ENCODE peak calls at places on chromosomes 12 and 14, in ten cellular contexts. P, Q, I, A, L, D, O, K, J and X are unnamed samples.

GRCh38 chr12:104494816-104495158 is 38.0 kb downstream of the CHST11 start:
- DNase-seq in D (no peak), A (no peak), P (no peak), J (no peak), K (no peak), Q (no peak), I (no peak), O (no peak), L (no peak), X (no peak)

GRCh38 chr12:46027172-46027571 is 36.8 kb upstream of the SCAF11 start:
- DNase-seq in D (no peak), O (no peak), L (no peak), P (no peak), J (no peak), Q (no peak), A (no peak), I (no peak), K (no peak), X (no peak)

GRCh38 chr12:52907092-52907810 is 2.4 kb upstream of the KRT8 start:
- DNase-seq in A (peak; percentile 80), K (no peak), J (peak; percentile 96), L (no peak), I (peak; percentile 92), D (no peak), O (no peak), P (no peak), Q (peak; percentile 75), X (peak; percentile 96)

GRCh38 chr12:130953783-130954543 is at the start of gene ADGRD1:
- DNase-seq in J (no peak), P (no peak), D (no peak), Q (peak; percentile 87), A (no peak), I (no peak), K (no peak), O (no peak), L (peak; percentile 74), X (peak; percentile 36)

GRCh38 chr12:124296295-124296915 is 1.5 kb downstream of the RFLNA start:
- DNase-seq in L (no peak), P (no peak), K (no peak), J (no peak), Q (no peak), O (no peak), D (no peak), A (peak; percentile 66), I (no peak), X (peak; percentile 90)

GRCh38 chr14:96067985-96068930 is 29.1 kb downstream of the C14orf132 start:
- DNase-seq in J (no peak), Q (peak; percentile 27), A (no peak), O (no peak), P (no peak), D (no peak), K (no peak), L (no peak), I (no peak), X (no peak)

GRCh38 chr12:3117628-3118027 is 40.4 kb downstream of the TSPAN9 start:
- DNase-seq in J (no peak), P (no peak), A (no peak), I (no peak), L (no peak), D (no peak), K (no peak), Q (no peak), O (no peak), X (no peak)

GRCh38 chr14:100684961-100685360 is 41.7 kb upstream of the DLK1 start:
- DNase-seq in L (no peak), K (no peak), A (no peak), Q (no peak), D (no peak), I (no peak), J (no peak), P (no peak), O (no peak), X (no peak)

GRCh38 chr14:44287858-44288257 is 219.2 kb downstream of the FSCB start:
- DNase-seq in J (no peak), K (no peak), I (no peak), D (no peak), A (no peak), P (no peak), Q (no peak), O (no peak), L (no peak), X (no peak)

GRCh38 chr12:6650832-6651231 is 3.6 kb upstream of the ACRBP start:
- DNase-seq in Q (no peak), D (no peak), A (no peak), P (no peak), L (no peak), I (no peak), K (no peak), J (no peak), O (no peak), X (no peak)